ENCODE peak calls at places on chromosomes 16 and 17, in six cellular contexts. V is left ventricle myocardium inferior, M is spleen, A is SJSA1, F is HepG2, J is AG04450. Z is an unnamed sample.

GRCh38 chr17:38943607-38944006 is 18.2 kb downstream of the LASP1NB start:
- DNase-seq in V (no peak), M (no peak), A (no peak), F (no peak), J (no peak), Z (no peak)

GRCh38 chr16:58236231-58236690 is 38.4 kb upstream of the CSNK2A2 start:
- DNase-seq in V (peak; percentile 61), M (peak; percentile 85), A (peak; percentile 20), F (peak; percentile 58), J (peak; percentile 3), Z (peak; percentile 75)

GRCh38 chr16:77592021-77592420 is 130.3 kb upstream of the NUDT7 start:
- DNase-seq in V (no peak), M (no peak), A (no peak), F (no peak), J (no peak), Z (no peak)

GRCh38 chr16:82589407-82589806 is 37.4 kb upstream of the CDH13 start:
- DNase-seq in V (no peak), M (no peak), A (no peak), F (no peak), J (no peak), Z (no peak)

GRCh38 chr17:61416540-61417363 is 17.1 kb downstream of the TBX2 start:
- DNase-seq in V (peak; percentile 90), M (peak; percentile 88), A (peak; percentile 86), F (peak; percentile 91), J (no peak), Z (peak; percentile 75)

GRCh38 chr16:83404261-83404660 is 403.5 kb upstream of the HSBP1 start:
- DNase-seq in V (no peak), M (no peak), A (no peak), F (no peak), J (no peak), Z (no peak)

GRCh38 chr16:28886945-28887344 is 8.7 kb downstream of the ATP2A1 start:
- DNase-seq in V (no peak), M (no peak), A (no peak), F (no peak), J (no peak), Z (no peak)

GRCh38 chr16:78478267-78478821 is 378.9 kb downstream of the WWOX start:
- DNase-seq in V (no peak), M (no peak), A (peak; percentile 23), F (no peak), J (no peak), Z (no peak)

GRCh38 chr16:69014811-69015210 is 90.6 kb upstream of the HAS3 start:
- DNase-seq in V (no peak), M (no peak), A (no peak), F (no peak), J (no peak), Z (no peak)

GRCh38 chr17:38415250-38416194 is 12.7 kb upstream of the ARHGAP23 start:
- DNase-seq in V (no peak), M (no peak), A (no peak), F (peak; percentile 59), J (peak; percentile 26), Z (no peak)

GRCh38 chr17:4492762-4493561 is 5.7 kb upstream of the SPNS2 start:
- DNase-seq in V (no peak), M (no peak), A (peak; percentile 22), F (peak; percentile 61), J (no peak), Z (peak; percentile 56)

GRCh38 chr16:20906225-20906870 is 5.8 kb downstream of the LYRM1 start:
- DNase-seq in V (no peak), M (no peak), A (peak; percentile 90), F (no peak), J (peak; percentile 68), Z (no peak)

GRCh38 chr16:12157510-12158093 is 181.1 kb downstream of the SNX29 start:
- DNase-seq in V (no peak), M (peak; percentile 23), A (peak; percentile 22), F (peak; percentile 23), J (no peak), Z (no peak)

GRCh38 chr16:77618011-77618410 is 104.3 kb upstream of the NUDT7 start:
- DNase-seq in V (no peak), M (no peak), A (no peak), F (no peak), J (no peak), Z (no peak)

GRCh38 chr17:36048061-36048460 is 16.0 kb upstream of the CCL18 start:
- DNase-seq in V (no peak), M (no peak), A (no peak), F (no peak), J (no peak), Z (no peak)

DNA sequence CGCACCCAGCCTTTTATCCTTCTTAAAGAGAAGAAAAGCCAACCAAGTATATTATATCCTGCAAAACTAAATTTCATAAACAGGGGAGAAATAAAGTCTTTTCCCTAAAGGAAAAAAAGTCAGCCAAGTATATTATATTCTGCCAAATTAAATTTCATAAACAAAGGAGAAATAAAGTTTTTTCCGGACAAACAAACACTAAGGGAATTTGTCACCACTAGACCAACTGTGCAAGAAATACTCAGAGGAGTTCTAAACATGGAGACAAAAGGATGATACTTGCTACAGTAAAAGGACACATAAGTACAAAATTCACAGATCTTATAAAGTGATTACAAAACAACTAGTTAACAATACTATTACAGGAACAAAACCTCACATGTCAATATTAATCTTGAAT is 14.4 kb upstream of the CCL18 start:
- DNase-seq in V (no peak), M (no peak), A (no peak), F (no peak), J (no peak), Z (no peak)
- H3K27ac ChIP-seq in V (no peak overlapping the region), M (no peak overlapping the region), A (no peak overlapping the region), F (no peak overlapping the region), J (no peak overlapping the region), Z (no peak overlapping the region)

GRCh38 chr16:70684146-70685060 is 1.4 kb downstream of the MTSS2 start:
- DNase-seq in V (no peak), M (peak; percentile 73), A (no peak), F (no peak), J (no peak), Z (no peak)
- H3K4me3 ChIP-seq in V (peak overlapping the region; percentile 87), M (peak overlapping the region; percentile 54), A (peak overlapping the region; percentile 99), F (peak overlapping the region; percentile 91), J (peak overlapping the region; percentile 82), Z (no peak overlapping the region)

GRCh38 chr16:70157105-70157476 is 16.5 kb upstream of the CLEC18C start:
- DNase-seq in V (no peak), M (peak; percentile 70), A (no peak), F (no peak), J (no peak), Z (no peak)

GRCh38 chr16:70156207-70156978 is 17.2 kb upstream of the CLEC18C start:
- DNase-seq in V (no peak), M (peak; percentile 63), A (no peak), F (no peak), J (no peak), Z (no peak)

GRCh38 chr16:70152578-70153302 is 20.8 kb upstream of the CLEC18C start:
- DNase-seq in V (no peak), M (peak; percentile 76), A (no peak), F (peak; percentile 91), J (no peak), Z (no peak)

GRCh38 chr16:70151941-70152509 is 21.6 kb upstream of the CLEC18C start:
- DNase-seq in V (no peak), M (peak; percentile 41), A (no peak), F (no peak), J (no peak), Z (no peak)

GRCh38 chr16:70151391-70151790 is 22.2 kb upstream of the CLEC18C start:
- DNase-seq in V (no peak), M (peak; percentile 43), A (no peak), F (no peak), J (no peak), Z (no peak)
- H3K27ac ChIP-seq in V (no peak overlapping the region), M (no peak overlapping the region), A (no peak overlapping the region), F (peak overlapping the region; percentile 84), J (no peak overlapping the region), Z (no peak overlapping the region)

DNA sequence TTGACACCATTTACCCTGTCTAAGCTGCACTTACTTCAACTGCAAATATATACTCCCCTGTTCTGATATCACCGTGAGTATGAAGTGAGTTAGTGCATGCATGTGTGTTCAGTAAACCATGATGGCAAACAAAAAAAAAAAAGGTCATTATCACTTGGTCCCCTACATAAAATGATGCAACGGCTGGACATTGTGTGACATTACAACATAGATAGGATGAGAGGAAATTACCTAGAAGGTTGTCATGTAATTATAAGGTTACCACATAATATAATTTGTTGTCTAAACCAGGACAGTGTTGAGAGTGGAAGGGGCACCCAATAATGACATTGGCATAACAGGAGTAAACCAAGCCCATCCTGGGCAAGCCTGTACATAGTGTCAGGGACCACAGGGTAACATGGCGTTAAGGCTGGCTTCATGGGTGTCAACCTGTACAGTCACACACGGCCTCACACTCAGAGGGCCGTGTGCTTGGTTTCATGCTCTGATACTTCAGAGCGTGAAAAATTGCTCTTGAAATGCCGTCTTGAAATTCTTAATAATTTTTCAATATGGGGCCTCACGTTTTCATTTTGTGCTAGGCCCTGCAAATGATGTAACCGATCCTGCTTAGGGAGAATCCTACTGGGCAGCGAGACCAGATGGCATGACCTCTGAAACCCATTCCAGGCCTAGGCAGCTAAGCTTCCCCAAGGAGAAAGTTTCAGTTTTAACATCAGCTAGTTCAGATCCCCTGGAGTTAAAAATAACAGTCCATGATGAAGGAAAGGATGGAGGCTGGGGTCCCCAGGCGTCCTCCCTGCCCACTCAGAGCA is 106.1 kb downstream of the AXIN2 start:
- DNase-seq in V (no peak), M (no peak), A (no peak), F (no peak), J (no peak), Z (no peak)
- H3K4me3 ChIP-seq in V (no peak overlapping the region), M (no peak overlapping the region), A (no peak overlapping the region), F (peak overlapping the region; percentile 34), J (no peak overlapping the region), Z (no peak overlapping the region)